ENCODE peak calls at places on chromosomes 16 and 17, in five cellular contexts. C, D, S, Y and E are unnamed samples.

GRCh38 chr16:84820305-84820684 is 510 bp downstream of the CRISPLD2 start:
- DNase-seq in C (no peak), D (no peak), S (no peak), Y (no peak), E (peak)

GRCh38 chr16:86914850-86915717 is 336.7 kb downstream of the FOXL1 start:
- DNase-seq in C (no peak), D (no peak), S (no peak), Y (no peak), E (no peak)

GRCh38 chr17:7173687-7174602 is 5.2 kb downstream of the ASGR1 start:
- DNase-seq in C (peak), D (peak), S (peak), Y (no peak), E (peak)

GRCh38 chr16:64475627-64476351 is 646.1 kb downstream of the CDH11 start:
- DNase-seq in C (no peak), D (no peak), S (no peak), Y (no peak), E (peak)

GRCh38 chr16:50846511-50846910 is 104.6 kb downstream of the CYLD start:
- DNase-seq in C (no peak), D (no peak), S (no peak), Y (no peak), E (no peak)

GRCh38 chr17:59627770-59628171 is 8.1 kb downstream of the CLTC start:
- DNase-seq in C (no peak), D (no peak), S (no peak), Y (no peak), E (no peak)

GRCh38 chr16:86512860-86513470 is 2.6 kb downstream of the FOXF1 start:
- DNase-seq in C (no peak), D (no peak), S (no peak), Y (no peak), E (no peak)

GRCh38 chr17:69763503-69763902 is 311.5 kb upstream of the KCNJ16 start:
- DNase-seq in C (no peak), D (no peak), S (no peak), Y (no peak), E (peak)

GRCh38 chr16:88719267-88719932 is 13.1 kb downstream of the CTU2 start:
- DNase-seq in C (no peak), D (no peak), S (no peak), Y (no peak), E (no peak)

GRCh38 chr17:30961213-30962188 is 9.3 kb upstream of the RNF135 start:
- DNase-seq in C (no peak), D (no peak), S (peak), Y (no peak), E (peak)

GRCh38 chr16:66606000-66606751 is 1.7 kb downstream of the CMTM3 start:
- DNase-seq in C (no peak), D (no peak), S (peak), Y (no peak), E (no peak)